ENCODE peak calls at places on chromosomes 6 and 20, in four cellular contexts. T is breast epithelium, X is Karpas-422, I is left ventricle myocardium inferior. N is an unnamed sample. For H3K4me1, the result is how much of the 10 kb centered on the place peaks cover.

GRCh38 chr6:75505426-75505825 is 11.8 kb upstream of the FILIP1 start:
- DNase-seq in I (no peak), T (no peak), X (no peak), N (no peak)

GRCh38 chr6:100267721-100268123 is 197.0 kb downstream of the SIM1 start:
- DNase-seq in X (no peak), T (no peak), I (no peak), N (no peak)

GRCh38 chr6:145688493-145688905 is 46.8 kb downstream of the EPM2A start:
- DNase-seq in X (no peak), T (no peak), I (no peak), N (no peak)

GRCh38 chr6:75870389-75870788 is 121.3 kb downstream of the MYO6 start:
- DNase-seq in T (no peak), X (no peak), I (no peak), N (no peak)

GRCh38 chr6:14584450-14584849 is 466.9 kb downstream of the CD83 start:
- DNase-seq in T (no peak), I (no peak), X (no peak), N (no peak)

GRCh38 chr6:46746691-46747090 is at the start of gene ANKRD66:
- DNase-seq in T (no peak), I (no peak), X (no peak), N (no peak)

GRCh38 chr6:4466260-4466659 is 309.9 kb upstream of the CDYL start:
- DNase-seq in I (no peak), X (no peak), T (peak), N (no peak)

GRCh38 chr20:54668271-54669053 is 193.1 kb downstream of the DOK5 start:
- DNase-seq in T (no peak), X (peak), I (no peak), N (no peak)

GRCh38 chr20:54323227-54323734 is 115.4 kb downstream of the PFDN4 start:
- DNase-seq in X (no peak), T (no peak), I (no peak), N (no peak)

GRCh38 chr6:56518995-56519767 is 123.5 kb downstream of the DST start:
- DNase-seq in I (no peak), T (no peak), X (no peak), N (no peak)

GRCh38 chr6:30259140-30260035 is 46.2 kb upstream of the TRIM26 start:
- DNase-seq in X (peak), I (peak), T (peak), N (peak)

GRCh38 chr6:155154158-155154830 is 109.5 kb upstream of the CLDN20 start:
- DNase-seq in T (no peak), X (no peak), I (no peak), N (no peak)

GRCh38 chr6:163843194-163843593 is 428.7 kb downstream of the QKI start:
- DNase-seq in T (no peak), X (no peak), I (no peak), N (no peak)

DNA sequence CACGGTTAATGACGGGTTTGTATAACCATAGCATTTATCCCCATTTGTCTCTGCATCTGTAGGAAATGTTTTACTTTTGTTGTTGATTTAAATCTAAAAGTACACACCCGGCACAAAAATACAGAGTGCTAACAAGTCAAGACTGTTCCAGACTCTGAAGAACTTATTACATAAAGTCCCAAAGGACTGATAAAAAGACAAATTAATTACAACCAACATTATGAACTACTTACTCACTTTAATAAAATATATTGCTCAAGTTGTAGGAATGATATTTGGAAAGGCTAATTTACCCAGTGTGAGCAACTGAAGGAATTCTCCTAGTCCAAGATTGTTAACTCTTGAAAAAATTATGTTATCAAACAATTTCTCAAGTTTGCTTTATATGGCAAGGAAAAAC is 115.6 kb downstream of the KIF13A start:
- DNase-seq in X (no peak), T (no peak), I (no peak), N (no peak)
- H3K4me1 ChIP-seq in X (under half), T (under half), I (half or more), N (under half)

GRCh38 chr6:169894377-169894960 is 143.0 kb downstream of the ERMARD start:
- DNase-seq in X (no peak), T (no peak), I (no peak), N (no peak)

GRCh38 chr6:169897601-169898358 is 146.4 kb downstream of the ERMARD start:
- DNase-seq in T (no peak), X (no peak), I (no peak), N (peak)

GRCh38 chr6:169896826-169897456 is 145.5 kb downstream of the ERMARD start:
- DNase-seq in X (no peak), I (no peak), T (no peak), N (peak)

GRCh38 chr6:169895000-169895759 is 143.8 kb downstream of the ERMARD start:
- DNase-seq in T (no peak), I (no peak), X (no peak), N (no peak)

GRCh38 chr6:169895926-169896761 is 144.7 kb downstream of the ERMARD start:
- DNase-seq in T (no peak), I (no peak), X (no peak), N (no peak)
- H3K27ac ChIP-seq in T (no peak), I (no peak), X (no peak), N (no peak)

GRCh38 chr6:18391018-18391417 is 3.9 kb downstream of the RNF144B start:
- DNase-seq in X (no peak), I (no peak), T (no peak), N (no peak)

GRCh38 chr6:18395177-18395850 is 8.2 kb downstream of the RNF144B start:
- DNase-seq in X (no peak), I (no peak), T (no peak), N (no peak)

GRCh38 chr6:18389479-18389878 is 2.3 kb downstream of the RNF144B start:
- DNase-seq in T (no peak), X (no peak), I (no peak), N (no peak)

GRCh38 chr6:18390476-18390875 is 3.3 kb downstream of the RNF144B start:
- DNase-seq in X (no peak), I (no peak), T (no peak), N (no peak)

GRCh38 chr6:18392346-18392877 is 5.3 kb downstream of the RNF144B start:
- DNase-seq in I (no peak), T (no peak), X (peak), N (no peak)
- H3K4me1 ChIP-seq in I (half or more), T (under half), X (half or more), N (under half)

GRCh38 chr6:132142768-132143167 is 191.6 kb upstream of the CCN2 start:
- DNase-seq in I (no peak), X (no peak), T (no peak), N (no peak)

GRCh38 chr6:132140150-132140549 is 189.0 kb upstream of the CCN2 start:
- DNase-seq in T (no peak), X (no peak), I (no peak), N (no peak)

GRCh38 chr6:132142308-132142707 is 191.1 kb upstream of the CCN2 start:
- DNase-seq in T (no peak), X (no peak), I (no peak), N (no peak)

GRCh38 chr6:132147530-132148011 is 196.4 kb upstream of the CCN2 start:
- DNase-seq in T (no peak), I (no peak), X (no peak), N (no peak)

DNA sequence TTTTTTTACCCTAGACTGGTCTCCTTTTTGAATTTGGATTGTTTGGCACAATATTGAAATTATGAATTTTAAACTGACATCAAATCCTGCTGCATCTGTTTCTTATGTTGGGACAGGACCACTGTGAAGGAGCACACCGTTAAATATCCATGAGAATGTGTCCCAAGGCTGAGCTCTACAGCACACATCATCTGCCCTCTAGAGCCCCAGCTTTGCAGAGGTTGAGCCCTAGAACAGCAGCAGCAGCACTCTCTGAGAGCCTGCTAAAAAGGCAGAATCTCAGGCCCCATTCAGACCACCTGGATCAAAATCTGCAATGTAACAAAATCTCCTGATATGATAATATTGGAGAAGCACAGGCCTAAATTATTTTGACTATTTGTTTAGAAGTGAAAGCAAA is 192.1 kb upstream of the CCN2 start:
- DNase-seq in I (no peak), X (no peak), T (no peak), N (no peak)
- H3K27ac ChIP-seq in I (no peak), X (no peak), T (no peak), N (no peak)

N was measured in right lobe of liver.